ENCODE peak calls at places on chromosomes 3 and 15, in seven cellular contexts. W, C, B, Z, S, V and E are unnamed samples.

GRCh38 chr15:75606711-75607684 is 18.5 kb downstream of the SNUPN start:
- DNase-seq in W (peak), C (no peak), B (no peak), Z (no peak), S (no peak), V (no peak), E (no peak)

GRCh38 chr3:176953106-176954080 is 243.9 kb downstream of the TBL1XR1 start:
- DNase-seq in W (peak), C (peak), B (no peak), Z (peak), S (peak), V (peak), E (no peak)

GRCh38 chr3:105518806-105519418 is 152.2 kb downstream of the ALCAM start:
- DNase-seq in W (peak), C (peak), B (peak), Z (peak), S (no peak), V (no peak), E (no peak)

GRCh38 chr15:101206173-101206572 is 45.7 kb downstream of the CHSY1 start:
- DNase-seq in W (peak), C (no peak), B (no peak), Z (no peak), S (no peak), V (no peak), E (no peak)

GRCh38 chr3:4568831-4569230 is 75.7 kb downstream of the ITPR1 start:
- DNase-seq in W (no peak), C (no peak), B (peak), Z (peak), S (no peak), V (no peak), E (no peak)

GRCh38 chr3:29338981-29339833 is 58.3 kb downstream of the RBMS3 start:
- DNase-seq in W (peak), C (no peak), B (no peak), Z (peak), S (no peak), V (no peak), E (no peak)

GRCh38 chr3:188349276-188349962 is 195.5 kb downstream of the LPP start:
- DNase-seq in W (peak), C (peak), B (peak), Z (no peak), S (no peak), V (no peak), E (no peak)

GRCh38 chr3:57085211-57085610 is 24.7 kb downstream of the SPATA12 start:
- DNase-seq in W (no peak), C (peak), B (no peak), Z (no peak), S (no peak), V (no peak), E (no peak)

GRCh38 chr15:45914425-45914824 is 279.6 kb downstream of the SQOR start:
- DNase-seq in W (no peak), C (no peak), B (no peak), Z (no peak), S (no peak), V (no peak), E (no peak)

GRCh38 chr3:133522036-133522435 is 51.5 kb upstream of the CDV3 start:
- DNase-seq in W (no peak), C (no peak), B (no peak), Z (no peak), S (no peak), V (no peak), E (no peak)

GRCh38 chr15:55003900-55004879 is 192.6 kb downstream of the RSL24D1 start:
- DNase-seq in W (no peak), C (no peak), B (no peak), Z (no peak), S (no peak), V (no peak), E (no peak)

GRCh38 chr3:59381282-59381681 is 331.5 kb upstream of the CFAP20DC start:
- DNase-seq in W (no peak), C (no peak), B (no peak), Z (no peak), S (no peak), V (no peak), E (no peak)

GRCh38 chr3:137987723-137988122 is 22.2 kb upstream of the CLDN18 start:
- DNase-seq in W (no peak), C (no peak), B (no peak), Z (no peak), S (no peak), V (no peak), E (no peak)

GRCh38 chr3:1118074-1118473 is 25.2 kb downstream of the CNTN6 start:
- DNase-seq in W (peak), C (peak), B (no peak), Z (no peak), S (no peak), V (no peak), E (no peak)

GRCh38 chr15:71396536-71397125 is 281.4 kb downstream of the THSD4 start:
- DNase-seq in W (no peak), C (no peak), B (no peak), Z (no peak), S (no peak), V (no peak), E (no peak)

GRCh38 chr3:27090265-27091041 is 278.7 kb downstream of the NEK10 start:
- DNase-seq in W (peak), C (no peak), B (no peak), Z (no peak), S (no peak), V (no peak), E (no peak)

GRCh38 chr15:76398301-76398700 is 61.7 kb downstream of the ISL2 start:
- DNase-seq in W (no peak), C (no peak), B (no peak), Z (no peak), S (no peak), V (no peak), E (no peak)

GRCh38 chr15:53323197-53323596 is 436.3 kb downstream of the WDR72 start:
- DNase-seq in W (no peak), C (no peak), B (no peak), Z (no peak), S (no peak), V (no peak), E (no peak)

GRCh38 chr3:52128118-52128683 is 26.0 kb downstream of the POC1A start:
- DNase-seq in W (peak), C (peak), B (peak), Z (no peak), S (no peak), V (no peak), E (no peak)

GRCh38 chr3:26763723-26764122 is 141.2 kb downstream of the LRRC3B start:
- DNase-seq in W (no peak), C (no peak), B (no peak), Z (no peak), S (no peak), V (no peak), E (no peak)

GRCh38 chr15:52749250-52749649 is 40.9 kb downstream of the ONECUT1 start:
- DNase-seq in W (no peak), C (no peak), B (peak), Z (no peak), S (no peak), V (no peak), E (no peak)

GRCh38 chr15:53811530-53811929 is 52.1 kb upstream of the WDR72 start:
- DNase-seq in W (peak), C (peak), B (peak), Z (no peak), S (no peak), V (no peak), E (no peak)

GRCh38 chr3:61425356-61425755 is 136.0 kb upstream of the PTPRG start:
- DNase-seq in W (peak), C (peak), B (no peak), Z (no peak), S (no peak), V (no peak), E (no peak)

GRCh38 chr3:61420136-61420759 is 141.1 kb upstream of the PTPRG start:
- DNase-seq in W (no peak), C (no peak), B (no peak), Z (no peak), S (no peak), V (no peak), E (no peak)

GRCh38 chr3:61417352-61417751 is 144.0 kb upstream of the PTPRG start:
- DNase-seq in W (peak), C (peak), B (no peak), Z (no peak), S (no peak), V (no peak), E (no peak)

DNA sequence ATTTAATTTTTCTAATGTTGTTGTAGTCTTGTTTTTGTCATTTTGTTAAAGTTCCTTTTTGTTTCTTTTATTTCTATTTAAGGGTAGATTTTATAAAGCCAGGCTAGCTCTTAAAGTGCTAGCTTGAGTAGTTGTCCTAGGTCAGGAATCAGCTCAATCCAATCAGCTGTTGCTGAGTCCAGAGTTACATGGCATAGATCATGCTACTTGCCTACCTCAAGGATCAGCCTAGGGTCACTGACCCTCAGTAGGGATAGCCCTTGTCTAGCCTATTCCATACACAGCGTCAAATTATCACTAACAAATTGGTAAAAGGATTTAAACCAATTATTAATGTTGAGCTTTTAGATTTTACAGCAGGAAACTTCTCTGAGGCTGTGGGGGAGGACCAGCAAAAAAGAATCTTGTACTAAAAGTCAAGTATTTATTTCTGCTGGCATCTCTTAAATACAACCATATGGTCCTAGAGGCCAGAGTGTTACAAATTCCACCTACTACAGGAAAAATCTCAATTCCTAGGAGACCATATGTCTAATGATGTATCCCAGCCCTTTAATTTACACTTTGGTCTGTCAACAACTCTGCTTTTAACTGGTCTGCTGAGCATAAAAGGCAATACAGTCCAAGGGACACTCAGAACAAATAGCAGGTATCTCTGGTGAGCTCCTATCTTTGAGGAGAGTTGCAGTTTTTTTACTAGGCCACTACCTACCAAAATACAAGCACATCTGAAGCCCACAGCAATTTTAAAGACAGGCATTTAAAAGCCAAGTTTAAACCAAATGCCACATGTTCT is 138.2 kb upstream of the PTPRG start:
- DNase-seq in W (no peak), C (no peak), B (no peak), Z (no peak), S (no peak), V (no peak), E (no peak)
- TF ChIP-seq CTCF in W (no peak), C (no peak), B (no peak), Z (no peak), S (no peak), V (no peak), E (no peak)

GRCh38 chr3:113963879-113964278 is 16.1 kb downstream of the ZDHHC23 start:
- DNase-seq in W (no peak), C (no peak), B (no peak), Z (no peak), S (no peak), V (no peak), E (no peak)

GRCh38 chr3:113968986-113969385 is 21.2 kb downstream of the ZDHHC23 start:
- DNase-seq in W (peak), C (peak), B (peak), Z (no peak), S (no peak), V (no peak), E (no peak)

DNA sequence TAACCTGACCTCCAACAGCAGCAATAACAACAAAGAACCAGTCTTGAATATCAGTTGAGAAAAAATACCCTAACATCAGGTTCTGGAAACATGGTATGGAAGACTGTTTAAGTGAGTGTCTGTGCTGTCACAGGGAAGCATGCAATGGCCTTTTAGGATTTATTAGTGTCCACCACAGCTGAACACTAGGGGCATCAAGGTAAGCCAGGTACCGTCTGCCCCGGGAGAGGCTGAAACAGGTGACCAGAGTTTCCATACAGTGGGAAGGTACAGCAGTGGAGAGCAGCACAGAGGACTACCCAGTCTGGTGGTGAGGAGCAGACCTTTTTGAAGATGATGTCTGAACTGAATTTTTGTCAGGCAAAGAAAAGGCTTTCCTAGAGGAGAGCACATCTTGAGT is 18.4 kb downstream of the ZDHHC23 start:
- DNase-seq in W (no peak), C (no peak), B (peak), Z (no peak), S (no peak), V (no peak), E (no peak)
- TF ChIP-seq CTCF in W (no peak), C (no peak), B (peak), Z (no peak), S (no peak), V (no peak), E (no peak)

DNA sequence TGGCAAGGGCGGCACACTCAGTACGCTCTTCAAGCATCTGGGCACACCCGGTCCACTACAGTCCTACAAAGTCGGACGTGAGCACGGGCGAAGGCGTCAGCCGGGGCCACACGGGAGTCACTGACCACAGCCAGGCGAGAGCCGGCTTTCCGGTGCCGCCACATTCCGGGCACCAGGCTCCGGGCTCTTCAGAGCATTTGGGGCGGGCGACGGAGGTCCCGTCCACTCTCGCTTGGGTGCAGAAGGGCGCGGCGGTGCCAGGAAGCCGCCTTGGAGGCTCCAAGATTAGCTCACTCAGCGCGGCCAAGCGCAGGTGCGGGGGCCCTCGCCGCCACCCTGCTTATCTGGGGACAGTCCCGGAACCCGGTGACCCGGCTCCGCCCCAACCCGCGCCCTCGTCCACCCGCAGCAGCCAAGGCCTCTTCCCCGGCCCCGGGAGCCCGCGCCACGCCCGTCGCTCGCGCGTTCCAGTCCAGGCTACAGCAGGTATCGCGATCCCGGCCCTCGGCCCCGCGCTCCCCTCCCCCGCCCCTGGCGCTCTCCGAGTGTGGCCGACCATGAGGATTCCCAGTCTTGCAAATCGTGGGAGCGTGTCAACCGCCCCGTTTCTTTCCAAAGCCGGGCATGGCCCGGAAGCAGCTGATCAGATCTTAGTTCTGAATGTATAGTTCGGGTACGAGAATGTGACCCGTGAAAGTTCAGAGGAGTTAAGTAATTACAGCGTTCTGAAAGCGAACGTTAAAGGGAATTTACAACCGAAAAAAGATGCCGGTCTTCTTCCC is at the start of gene ADPRH:
- DNase-seq in W (peak), C (no peak), B (peak), Z (peak), S (peak), V (peak), E (peak)
- TF ChIP-seq CTCF in W (no peak), C (no peak), B (no peak), Z (no peak), S (no peak), V (no peak), E (no peak)

GRCh38 chr3:123447749-123448502 is 964 bp downstream of the ADCY5 start:
- DNase-seq in W (no peak), C (no peak), B (peak), Z (peak), S (peak), V (no peak), E (no peak)
- TF ChIP-seq CTCF in W (no peak), C (no peak), B (peak), Z (no peak), S (peak), V (no peak), E (peak)